ENCODE peak calls at places on chromosomes 5 and 9, in five cellular contexts. K is posterior cingulate gyrus; Q is ovary; Y is SK-N-DZ; R is stimulated activated CD8-positive, alpha-beta memory T cell treated with anti-CD3 and anti-CD28 coated beads, Interleukin-15, amount 100 ng/mL, for 1 hour. J is an unnamed sample.

GRCh38 chr5:93579561-93580386 is 1.2 kb downstream of the NR2F1-AS1 start:
- DNase-seq in K (peak), Q (peak), Y (peak), R (no peak), J (no peak)

GRCh38 chr5:138102454-138103320 is 18.9 kb downstream of the WNT8A start:
- DNase-seq in K (no peak), Q (no peak), Y (no peak), R (no peak), J (no peak)

GRCh38 chr5:149777382-149777781 is 47.3 kb downstream of the PPARGC1B start:
- DNase-seq in K (no peak), Q (peak), Y (no peak), R (no peak), J (no peak)

GRCh38 chr5:173762930-173763329 is 125.2 kb upstream of the CPEB4 start:
- DNase-seq in K (no peak), Q (no peak), Y (no peak), R (no peak), J (no peak)

GRCh38 chr5:56339732-56340131 is 106.6 kb upstream of the ANKRD55 start:
- DNase-seq in K (no peak), Q (no peak), Y (no peak), R (no peak), J (no peak)

GRCh38 chr9:123507992-123508391 is 152.0 kb downstream of the CRB2 start:
- DNase-seq in K (no peak), Q (no peak), Y (no peak), R (no peak), J (no peak)

GRCh38 chr9:85527331-85528015 is 214.3 kb downstream of the AGTPBP1 start:
- DNase-seq in K (peak), Q (no peak), Y (no peak), R (no peak), J (no peak)

GRCh38 chr9:96022445-96023031 is 147.0 kb downstream of the ERCC6L2 start:
- DNase-seq in K (peak), Q (no peak), Y (peak), R (peak), J (no peak)

GRCh38 chr9:79221084-79221483 is 350.7 kb upstream of the TLE4 start:
- DNase-seq in K (no peak), Q (no peak), Y (no peak), R (no peak), J (peak)

GRCh38 chr5:178341091-178341960 is 108.7 kb upstream of the PHYKPL start:
- DNase-seq in K (peak), Q (no peak), Y (no peak), R (no peak), J (no peak)

GRCh38 chr5:24065786-24066185 is 558.4 kb downstream of the PRDM9 start:
- DNase-seq in K (no peak), Q (no peak), Y (no peak), R (no peak), J (no peak)

GRCh38 chr5:388266-389196 is 54.4 kb upstream of the EXOC3 start:
- DNase-seq in K (peak), Q (no peak), Y (no peak), R (no peak), J (no peak)

GRCh38 chr5:172644711-172645110 is 3.6 kb downstream of the NEURL1B start:
- DNase-seq in K (no peak), Q (no peak), Y (no peak), R (no peak), J (no peak)

GRCh38 chr5:9194509-9194908 is 351.4 kb downstream of the SEMA5A start:
- DNase-seq in K (no peak), Q (no peak), Y (no peak), R (no peak), J (peak)

GRCh38 chr5:81212211-81212687 is 20.9 kb upstream of the CKMT2 start:
- DNase-seq in K (no peak), Q (no peak), Y (no peak), R (no peak), J (no peak)

GRCh38 chr9:133421615-133422542 is at the start of gene ADAMTS13:
- DNase-seq in K (no peak), Q (no peak), Y (peak), R (no peak), J (no peak)

GRCh38 chr9:21684831-21685362 is 117.5 kb upstream of the MTAP start:
- DNase-seq in K (no peak), Q (no peak), Y (no peak), R (no peak), J (peak)

GRCh38 chr5:77616920-77617319 is 21.6 kb downstream of the OTP start:
- DNase-seq in K (no peak), Q (no peak), Y (no peak), R (no peak), J (no peak)

GRCh38 chr5:134527156-134527960 is 1.9 kb downstream of the JADE2 start:
- DNase-seq in K (peak), Q (peak), Y (peak), R (peak), J (peak)

GRCh38 chr9:18359335-18359734 is 114.6 kb upstream of the ADAMTSL1 start:
- DNase-seq in K (no peak), Q (no peak), Y (no peak), R (no peak), J (peak)

GRCh38 chr9:80893190-80893589 is 796.2 kb downstream of the TLE1 start:
- DNase-seq in K (no peak), Q (no peak), Y (no peak), R (no peak), J (no peak)

GRCh38 chr5:77650686-77651085 is 12.2 kb upstream of the OTP start:
- DNase-seq in K (no peak), Q (no peak), Y (no peak), R (no peak), J (no peak)

GRCh38 chr9:37174247-37174646 is 53.9 kb downstream of the ZCCHC7 start:
- DNase-seq in K (no peak), Q (no peak), Y (no peak), R (no peak), J (peak)